ENCODE peak calls at places on chromosomes 16 and 17, in four cellular contexts. O is RPMI8226, A is GM10248, V is H9. S is an unnamed sample.

GRCh38 chr17:7897773-7898172 is 9.2 kb downstream of the CHD3 start:
- DNase-seq in O (peak; percentile 18), V (peak; percentile 16), A (no peak), S (peak; percentile 17)

GRCh38 chr16:84278968-84279367 is 15.7 kb upstream of the WFDC1 start:
- DNase-seq in O (no peak), A (no peak), V (peak; percentile 49), S (no peak)

GRCh38 chr16:75244225-75244792 is 7.1 kb downstream of the BCAR1 start:
- DNase-seq in A (no peak), V (no peak), O (no peak), S (no peak)

GRCh38 chr17:66549731-66550207 is 247.4 kb downstream of the PRKCA start:
- DNase-seq in A (no peak), O (no peak), V (no peak), S (no peak)

GRCh38 chr16:69494993-69495392 is 70.6 kb downstream of the CYB5B start:
- DNase-seq in A (peak; percentile 39), V (peak; percentile 74), O (peak; percentile 47), S (peak; percentile 49)

GRCh38 chr17:32516450-32516849 is 29.7 kb downstream of the CDK5R1 start:
- DNase-seq in A (no peak), V (no peak), O (no peak), S (peak; percentile 32)

GRCh38 chr16:30619207-30619606 is 9.0 kb upstream of the ZNF689 start:
- DNase-seq in V (no peak), O (no peak), A (no peak), S (no peak)

GRCh38 chr16:2470603-2471015 is 488 bp upstream of the NTN3 start:
- DNase-seq in A (no peak), V (no peak), O (peak; percentile 50), S (no peak)

GRCh38 chr17:74132354-74132753 is 71.1 kb upstream of the RPL38 start:
- DNase-seq in A (no peak), V (peak; percentile 19), O (no peak), S (no peak)

GRCh38 chr16:72915331-72915730 is 132.6 kb downstream of the ZFHX3 start:
- DNase-seq in V (no peak), A (no peak), O (no peak), S (no peak)

S was measured in GM12865.